ENCODE peak calls at places on chromosomes 2 and 18, in six cellular contexts. One of them, this sample, is unnamed.

GRCh38 chr2:147026664-147027278 is 818.1 kb upstream of the ACVR2A start:
- DNase-seq in GM23338: no peak
- DNase-seq in GM12878: no peak
- DNase-seq in HepG2: no peak
- DNase-seq in K562: no peak
- DNase-seq in H1: no peak
- DNase-seq in this sample: no peak

GRCh38 chr2:2328847-2329246 is 2.2 kb downstream of the MYT1L start:
- DNase-seq in GM23338: peak
- DNase-seq in GM12878: no peak
- DNase-seq in HepG2: peak
- DNase-seq in K562: peak
- DNase-seq in H1: peak
- DNase-seq in this sample: peak

GRCh38 chr2:182319556-182319955 is 107.3 kb downstream of the PDE1A start:
- DNase-seq in GM23338: no peak
- DNase-seq in GM12878: no peak
- DNase-seq in HepG2: no peak
- DNase-seq in K562: no peak
- DNase-seq in H1: no peak
- DNase-seq in this sample: no peak

GRCh38 chr2:169276045-169276444 is 86.3 kb downstream of the LRP2 start:
- DNase-seq in GM23338: no peak
- DNase-seq in GM12878: no peak
- DNase-seq in HepG2: no peak
- DNase-seq in K562: peak
- DNase-seq in H1: no peak
- DNase-seq in this sample: no peak

GRCh38 chr18:68480196-68480595 is 234.7 kb downstream of the TMX3 start:
- DNase-seq in GM23338: no peak
- DNase-seq in GM12878: no peak
- DNase-seq in HepG2: no peak
- DNase-seq in K562: no peak
- DNase-seq in H1: no peak
- DNase-seq in this sample: no peak

GRCh38 chr2:158602027-158602426 is 145.3 kb downstream of the PKP4 start:
- DNase-seq in GM23338: no peak
- DNase-seq in GM12878: no peak
- DNase-seq in HepG2: no peak
- DNase-seq in K562: peak
- DNase-seq in H1: no peak
- DNase-seq in this sample: no peak

GRCh38 chr2:210299974-210300373 is 15.0 kb downstream of the MYL1 start:
- DNase-seq in GM23338: no peak
- DNase-seq in GM12878: no peak
- DNase-seq in HepG2: no peak
- DNase-seq in K562: no peak
- DNase-seq in H1: no peak
- DNase-seq in this sample: no peak

GRCh38 chr2:178502751-178503150 is 22.5 kb downstream of the PLEKHA3 start:
- DNase-seq in GM23338: no peak
- DNase-seq in GM12878: no peak
- DNase-seq in HepG2: no peak
- DNase-seq in K562: no peak
- DNase-seq in H1: no peak
- DNase-seq in this sample: no peak

GRCh38 chr18:22723741-22724140 is 209.4 kb upstream of the RBBP8 start:
- DNase-seq in GM23338: no peak
- DNase-seq in GM12878: no peak
- DNase-seq in HepG2: no peak
- DNase-seq in K562: no peak
- DNase-seq in H1: no peak
- DNase-seq in this sample: no peak

GRCh38 chr2:6977095-6977777 is 60.0 kb downstream of the RNF144A start:
- DNase-seq in GM23338: no peak
- DNase-seq in GM12878: no peak
- DNase-seq in HepG2: no peak
- DNase-seq in K562: no peak
- DNase-seq in H1: no peak
- DNase-seq in this sample: no peak

GRCh38 chr2:42967959-42968674 is 175.7 kb upstream of the HAAO start:
- DNase-seq in GM23338: no peak
- DNase-seq in GM12878: no peak
- DNase-seq in HepG2: no peak
- DNase-seq in K562: peak
- DNase-seq in H1: no peak
- DNase-seq in this sample: no peak

GRCh38 chr18:36811430-36811829 is 17.4 kb downstream of the TPGS2 start:
- DNase-seq in GM23338: no peak
- DNase-seq in GM12878: no peak
- DNase-seq in HepG2: no peak
- DNase-seq in K562: no peak
- DNase-seq in H1: no peak
- DNase-seq in this sample: no peak

GRCh38 chr2:10329584-10329879 is 26.8 kb downstream of the HPCAL1 start:
- DNase-seq in GM23338: no peak
- DNase-seq in GM12878: no peak
- DNase-seq in HepG2: peak
- DNase-seq in K562: no peak
- DNase-seq in H1: no peak
- DNase-seq in this sample: no peak

GRCh38 chr2:197101519-197101918 is 175.0 kb upstream of the PGAP1 start:
- DNase-seq in GM23338: no peak
- DNase-seq in GM12878: no peak
- DNase-seq in HepG2: no peak
- DNase-seq in K562: no peak
- DNase-seq in H1: no peak
- DNase-seq in this sample: no peak

GRCh38 chr2:229779650-229780049 is 65.3 kb upstream of the DNER start:
- DNase-seq in GM23338: no peak
- DNase-seq in GM12878: no peak
- DNase-seq in HepG2: no peak
- DNase-seq in K562: no peak
- DNase-seq in H1: no peak
- DNase-seq in this sample: no peak

DNA sequence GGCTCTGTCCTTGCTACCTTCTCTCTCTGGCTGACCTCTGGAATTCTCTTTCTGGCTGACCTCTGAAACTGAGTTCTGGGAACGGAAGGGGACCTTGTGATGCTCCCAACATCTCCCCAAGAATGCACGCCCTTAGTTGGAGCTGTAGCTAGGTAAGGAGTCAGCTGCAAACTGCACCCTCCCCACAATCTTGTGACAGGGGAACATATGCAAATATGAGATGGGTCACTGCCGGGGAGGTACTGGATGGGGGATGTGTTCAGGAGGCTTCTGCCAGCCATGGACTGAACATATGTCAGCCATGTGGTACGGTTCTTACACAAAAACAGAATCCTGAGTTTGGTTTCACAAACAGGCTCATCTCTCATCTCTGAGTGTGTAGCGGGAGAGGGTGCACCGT is 34.2 kb downstream of the BCL2 start:
- DNase-seq in GM23338: no peak
- DNase-seq in GM12878: peak
- DNase-seq in HepG2: no peak
- DNase-seq in K562: no peak
- DNase-seq in H1: peak
- DNase-seq in this sample: no peak
- TF ChIP-seq CREB1 in GM23338: no peak
- TF ChIP-seq CREB1 in GM12878: peak
- TF ChIP-seq CREB1 in HepG2: no peak
- TF ChIP-seq CREB1 in K562: no peak
- TF ChIP-seq CREB1 in H1: no peak
- TF ChIP-seq CREB1 in this sample: no peak

DNA sequence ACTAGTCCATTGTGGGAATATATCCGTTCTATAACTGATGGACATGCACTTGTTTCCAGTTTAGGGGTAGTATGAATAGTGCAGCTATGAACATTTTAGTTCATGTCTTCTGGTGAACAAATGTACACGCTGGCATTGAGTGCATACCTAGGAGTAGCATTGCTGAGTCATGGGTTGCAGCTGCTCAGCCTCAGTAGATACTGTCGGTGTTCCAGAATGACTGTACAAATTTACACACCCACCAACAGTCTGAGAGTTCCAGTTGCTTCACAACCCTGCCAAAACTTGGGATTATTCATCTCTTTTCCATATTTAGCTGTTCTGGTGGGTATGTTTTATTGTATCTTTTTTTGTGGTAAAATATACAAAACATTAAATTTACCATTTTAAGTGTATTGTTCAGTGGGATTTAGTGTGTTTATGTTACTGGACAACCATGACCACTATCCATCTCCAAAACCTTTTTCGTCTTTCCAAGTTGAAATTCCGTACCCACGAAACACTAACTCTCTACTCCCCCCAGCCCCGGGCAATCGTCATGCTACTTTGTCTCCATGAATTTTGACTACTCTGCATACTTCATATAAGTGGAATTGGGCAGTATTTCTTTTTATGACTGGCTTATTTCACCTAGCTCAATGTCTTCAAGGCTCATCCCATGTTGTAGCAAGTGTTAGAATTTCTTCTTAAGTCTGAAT is 281.0 kb downstream of the PRKCE start:
- DNase-seq in GM23338: no peak
- DNase-seq in GM12878: no peak
- DNase-seq in HepG2: no peak
- DNase-seq in K562: no peak
- DNase-seq in H1: no peak
- DNase-seq in this sample: no peak
- TF ChIP-seq CREB1 in GM23338: no peak
- TF ChIP-seq CREB1 in GM12878: no peak
- TF ChIP-seq CREB1 in HepG2: no peak
- TF ChIP-seq CREB1 in K562: no peak
- TF ChIP-seq CREB1 in H1: no peak
- TF ChIP-seq CREB1 in this sample: no peak

GRCh38 chr18:31101148-31102019 is 837 bp downstream of the DSC2 start:
- DNase-seq in GM23338: peak
- DNase-seq in GM12878: no peak
- DNase-seq in HepG2: peak
- DNase-seq in K562: peak
- DNase-seq in H1: peak
- DNase-seq in this sample: peak
- TF ChIP-seq CREB1 in GM23338: no peak
- TF ChIP-seq CREB1 in GM12878: no peak
- TF ChIP-seq CREB1 in HepG2: no peak
- TF ChIP-seq CREB1 in K562: no peak
- TF ChIP-seq CREB1 in H1: no peak
- TF ChIP-seq CREB1 in this sample: no peak

DNA sequence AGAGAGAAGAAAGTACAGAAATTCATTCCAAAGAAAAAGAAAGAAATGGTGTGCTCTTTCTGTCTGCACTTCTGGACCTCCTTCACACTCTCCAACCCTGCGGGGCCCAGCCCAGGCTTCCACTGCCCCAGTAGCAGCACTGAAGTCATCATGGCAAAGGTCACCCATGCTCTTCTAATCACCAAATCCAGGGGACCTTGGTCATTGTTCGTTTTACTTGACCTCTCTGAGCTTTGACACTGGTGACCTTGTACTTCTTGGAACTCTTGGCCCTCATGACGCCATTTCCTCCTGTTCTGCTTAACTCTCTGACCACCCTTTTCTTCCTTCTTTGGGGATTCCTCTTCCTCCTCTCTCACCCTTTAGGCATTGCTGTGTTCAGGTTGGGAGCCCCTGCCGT is 105.6 kb downstream of the SMAD7 start:
- DNase-seq in GM23338: no peak
- DNase-seq in GM12878: no peak
- DNase-seq in HepG2: no peak
- DNase-seq in K562: peak
- DNase-seq in H1: no peak
- DNase-seq in this sample: no peak
- TF ChIP-seq CREB1 in GM23338: no peak
- TF ChIP-seq CREB1 in GM12878: no peak
- TF ChIP-seq CREB1 in HepG2: no peak
- TF ChIP-seq CREB1 in K562: no peak
- TF ChIP-seq CREB1 in H1: no peak
- TF ChIP-seq CREB1 in this sample: no peak

DNA sequence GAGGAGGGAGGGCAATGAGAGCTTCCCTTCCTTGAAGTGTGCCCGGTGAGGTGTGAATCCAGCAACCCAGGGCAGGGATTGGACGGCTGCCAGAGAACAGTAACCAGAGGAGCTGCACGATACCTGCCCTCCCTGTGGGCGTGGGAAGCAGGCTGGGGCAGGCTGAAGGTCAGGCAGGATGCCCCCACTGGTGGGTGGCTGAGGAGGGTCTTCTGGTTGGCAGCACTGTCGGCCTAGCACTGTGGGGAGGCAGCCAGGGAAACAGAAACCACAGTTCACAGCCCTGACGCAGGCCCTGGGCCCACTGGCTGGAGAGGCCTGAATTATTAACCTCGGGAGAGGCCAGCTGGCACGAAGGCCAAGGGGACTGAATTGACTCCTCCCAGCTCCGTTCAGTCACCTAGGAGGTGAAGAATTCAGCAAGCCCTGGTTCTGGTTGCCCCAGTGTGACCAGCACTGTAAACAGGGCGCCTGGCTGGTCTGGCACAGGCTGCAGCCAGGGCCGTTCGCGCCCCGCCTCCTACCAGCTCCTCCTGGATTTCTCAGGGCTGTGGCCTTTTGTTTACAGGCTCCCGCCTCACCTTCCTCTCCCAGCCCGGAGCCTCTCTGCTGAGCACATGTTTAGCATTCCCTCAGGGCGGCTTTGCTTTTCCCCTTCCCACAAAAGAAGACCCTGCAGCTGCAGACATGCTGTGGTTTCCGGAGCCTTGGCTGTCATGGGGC is 97.7 kb downstream of the B3GNT2 start:
- DNase-seq in GM23338: peak
- DNase-seq in GM12878: no peak
- DNase-seq in HepG2: peak
- DNase-seq in K562: no peak
- DNase-seq in H1: peak
- DNase-seq in this sample: peak
- TF ChIP-seq CREB1 in GM23338: no peak
- TF ChIP-seq CREB1 in GM12878: no peak
- TF ChIP-seq CREB1 in HepG2: no peak
- TF ChIP-seq CREB1 in K562: no peak
- TF ChIP-seq CREB1 in H1: no peak
- TF ChIP-seq CREB1 in this sample: no peak

This sample was measured in WTC11.